ENCODE peak calls at places on chromosome 4, in six cellular contexts. S, G, A, T, D and N are unnamed samples.

GRCh38 chr4:186789671-186790070 is 66.0 kb upstream of the FAT1 start:
- DNase-seq in T (no peak), G (no peak), D (no peak), A (no peak), S (no peak), N (no peak)

GRCh38 chr4:184385705-184386141 is 88.6 kb downstream of the IRF2 start:
- DNase-seq in G (no peak), T (no peak), A (no peak), S (no peak), D (peak; percentile 19), N (no peak)

GRCh38 chr4:3529363-3529762 is 2.9 kb downstream of the LRPAP1 start:
- DNase-seq in T (no peak), D (no peak), S (no peak), A (no peak), G (no peak), N (no peak)

GRCh38 chr4:113060853-113061252 is 11.4 kb downstream of the ANK2 start:
- DNase-seq in G (no peak), D (peak; percentile 94), S (peak; percentile 84), A (no peak), T (no peak), N (no peak)

GRCh38 chr4:186765673-186766546 is 42.3 kb upstream of the FAT1 start:
- DNase-seq in G (no peak), S (no peak), A (no peak), D (peak; percentile 40), T (no peak), N (no peak)

GRCh38 chr4:5050520-5050955 is 742 bp upstream of the STK32B start:
- DNase-seq in A (peak; percentile 62), S (peak; percentile 31), G (no peak), T (peak; percentile 81), D (peak; percentile 89), N (no peak)

GRCh38 chr4:56857601-56858301 is 36.2 kb upstream of the SPINK2 start:
- DNase-seq in G (no peak), T (no peak), D (no peak), A (no peak), S (no peak), N (no peak)

GRCh38 chr4:77697860-77698599 is 92.4 kb downstream of the CXCL13 start:
- DNase-seq in T (peak; percentile 28), S (peak; percentile 30), D (peak; percentile 79), G (no peak), A (no peak), N (no peak)

GRCh38 chr4:120139392-120139791 is 72.7 kb upstream of the MAD2L1 start:
- DNase-seq in T (no peak), D (no peak), G (no peak), A (no peak), S (no peak), N (no peak)

GRCh38 chr4:8820178-8821102 is 51.2 kb downstream of the HMX1 start:
- DNase-seq in S (no peak), D (no peak), T (no peak), G (no peak), A (no peak), N (no peak)

GRCh38 chr4:52606766-52607165 is 52.3 kb downstream of the USP46 start:
- DNase-seq in T (no peak), S (no peak), A (no peak), D (no peak), G (no peak), N (no peak)

GRCh38 chr4:7861440-7861881 is 78.2 kb downstream of the AFAP1 start:
- DNase-seq in G (no peak), T (peak; percentile 57), A (no peak), S (no peak), D (peak; percentile 93), N (no peak)

GRCh38 chr4:81421346-81422218 is 50.1 kb downstream of the RASGEF1B start:
- DNase-seq in D (peak; percentile 92), G (no peak), S (peak; percentile 72), A (peak; percentile 79), T (no peak), N (no peak)

GRCh38 chr4:142913461-142914030 is 67.4 kb upstream of the INPP4B start:
- DNase-seq in D (peak; percentile 83), S (no peak), T (no peak), G (no peak), A (no peak), N (no peak)